ENCODE peak calls at places on chromosomes 6 and 20, in seven cellular contexts. X is SJSA1; N is PC-9; V is neural progenitor cell; J is colonic mucosa; O is naive thymus-derived CD4-positive, alpha-beta T cell; Z is A549. T is an unnamed sample.
A peak's percentile ranks its signal among the peaks of the same experiment; 100 is the strongest.

GRCh38 chr20:19231359-19232035 is 19.1 kb downstream of the SLC24A3 start:
- DNase-seq in X (no peak), N (no peak), V (no peak), J (peak; percentile 17), O (no peak), Z (no peak), T (no peak)

GRCh38 chr20:33679758-33680485 is 5.7 kb upstream of the NECAB3 start:
- DNase-seq in X (no peak), N (no peak), V (no peak), J (no peak), O (no peak), Z (no peak), T (no peak)

GRCh38 chr6:16157909-16158308 is 29.0 kb downstream of the MYLIP start:
- DNase-seq in X (no peak), N (no peak), V (peak; percentile 72), J (no peak), O (no peak), Z (no peak), T (no peak)

GRCh38 chr6:32840604-32841246 is 2.2 kb upstream of the TAP2 start:
- DNase-seq in X (no peak), N (no peak), V (no peak), J (no peak), O (peak; percentile 26), Z (no peak), T (no peak)

GRCh38 chr6:101195581-101195980 is 197.9 kb upstream of the GRIK2 start:
- DNase-seq in X (peak; percentile 55), N (no peak), V (no peak), J (no peak), O (no peak), Z (no peak), T (peak; percentile 57)

GRCh38 chr20:63696311-63696627 is 183 bp upstream of the TNFRSF6B start:
- DNase-seq in X (no peak), N (no peak), V (peak; percentile 62), J (peak; percentile 64), O (peak; percentile 43), Z (no peak), T (no peak)

GRCh38 chr6:53796791-53797190 is 2.0 kb downstream of the LRRC1 start:
- DNase-seq in X (peak; percentile 11), N (no peak), V (no peak), J (no peak), O (no peak), Z (no peak), T (peak; percentile 21)

GRCh38 chr6:111591370-111591900 is 14.2 kb downstream of the TRAF3IP2 start:
- DNase-seq in X (peak; percentile 87), N (peak; percentile 90), V (no peak), J (peak; percentile 76), O (no peak), Z (peak; percentile 90), T (peak; percentile 87)

GRCh38 chr6:25017932-25018581 is 82.3 kb upstream of the RIPOR2 start:
- DNase-seq in X (no peak), N (peak; percentile 59), V (peak; percentile 81), J (peak; percentile 48), O (peak; percentile 86), Z (peak; percentile 37), T (peak; percentile 91)

GRCh38 chr6:111377558-111378120 is 105.4 kb downstream of the REV3L start:
- DNase-seq in X (no peak), N (no peak), V (no peak), J (no peak), O (no peak), Z (no peak), T (peak; percentile 14)

GRCh38 chr6:56509031-56509430 is 133.7 kb downstream of the DST start:
- DNase-seq in X (no peak), N (no peak), V (no peak), J (no peak), O (no peak), Z (no peak), T (no peak)

GRCh38 chr6:6649824-6650349 is 61.4 kb downstream of the LY86 start:
- DNase-seq in X (no peak), N (no peak), V (no peak), J (no peak), O (no peak), Z (no peak), T (no peak)

DNA sequence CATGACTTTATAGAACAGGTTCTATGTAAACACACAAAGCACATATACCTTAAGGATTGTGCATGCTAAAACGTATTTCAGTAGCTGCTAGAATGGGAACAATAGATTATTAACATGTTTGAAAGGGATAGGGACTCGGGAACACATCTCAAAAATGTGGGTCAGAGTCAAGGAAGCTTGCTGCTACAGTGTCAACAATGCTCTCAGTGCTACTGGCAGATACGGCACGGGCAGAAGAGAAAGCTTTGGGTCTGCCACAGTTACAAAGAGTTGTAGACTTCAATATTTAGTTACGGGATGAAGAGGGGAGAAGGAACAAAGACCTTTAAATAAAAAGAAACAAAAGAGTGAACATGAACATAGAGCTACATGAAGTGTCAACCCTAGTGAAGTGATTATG is 170.5 kb downstream of the BACH2 start:
- DNase-seq in X (no peak), N (no peak), V (no peak), J (no peak), O (no peak), Z (no peak), T (no peak)
- H3K27ac ChIP-seq in X (no peak overlapping the region), N (no peak overlapping the region), V (no peak overlapping the region), J (no peak overlapping the region), O (peak overlapping the region; percentile 24), Z (no peak overlapping the region), T (no peak overlapping the region)

GRCh38 chr6:42227173-42227850 is 9.7 kb upstream of the MRPS10 start:
- DNase-seq in X (no peak), N (no peak), V (no peak), J (no peak), O (no peak), Z (no peak), T (no peak)
- H3K27ac ChIP-seq in X (peak overlapping the region; percentile 48), N (peak overlapping the region; percentile 99), V (no peak overlapping the region), J (peak overlapping the region; percentile 76), O (no peak overlapping the region), Z (peak overlapping the region; percentile 78), T (peak overlapping the region; percentile 4)

DNA sequence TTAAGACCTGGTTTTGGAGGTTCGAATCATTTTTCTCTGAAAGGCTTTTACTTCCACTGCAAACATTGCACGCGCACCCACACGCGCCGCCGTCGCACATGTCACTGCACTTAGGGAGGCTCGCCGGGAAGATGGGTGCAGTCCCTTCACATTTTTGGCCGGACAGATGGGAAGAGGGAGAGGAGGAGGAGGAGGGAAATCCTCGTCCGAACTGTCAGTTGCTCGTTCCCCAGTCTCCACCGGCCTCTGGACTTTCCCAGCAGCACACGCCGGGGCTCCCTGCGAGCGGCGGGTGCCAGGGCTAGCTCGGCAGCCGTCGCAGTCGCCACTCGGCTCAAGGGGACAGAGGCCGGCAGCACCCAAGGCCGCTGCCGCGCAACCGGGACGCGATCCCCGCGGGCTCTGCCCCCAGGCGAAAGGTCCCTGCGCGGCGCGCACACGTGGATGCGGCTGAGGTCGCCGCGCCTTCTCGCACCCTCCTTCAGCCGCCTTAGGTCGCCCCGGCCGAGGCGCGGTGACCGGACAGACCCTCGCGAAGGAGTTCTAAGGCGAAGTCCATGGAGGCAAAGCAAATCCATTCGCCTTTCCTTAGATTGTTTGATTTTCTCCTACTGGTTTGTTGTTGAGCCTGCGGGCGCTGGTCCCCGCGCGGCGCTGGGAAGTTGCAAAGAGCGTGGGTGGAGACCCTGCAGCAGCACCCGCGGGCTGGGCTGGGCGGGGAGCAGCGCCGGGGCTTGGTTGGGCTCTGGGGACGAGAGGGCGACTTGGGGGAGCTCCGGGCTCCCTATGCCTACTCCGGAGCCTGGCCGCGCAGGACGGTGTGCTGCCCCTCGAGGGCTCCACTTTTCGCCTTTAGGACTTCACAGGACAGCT is 1.2 kb downstream of the MYB start:
- DNase-seq in X (peak; percentile 22), N (peak; percentile 16), V (peak; percentile 55), J (peak; percentile 60), O (peak; percentile 42), Z (peak; percentile 4), T (no peak)
- H3K27ac ChIP-seq in X (no peak overlapping the region), N (no peak overlapping the region), V (no peak overlapping the region), J (peak overlapping the region; percentile 60), O (peak overlapping the region; percentile 74), Z (no peak overlapping the region), T (no peak overlapping the region)

GRCh38 chr6:44220913-44221290 is 2.5 kb upstream of the SLC29A1 start:
- DNase-seq in X (no peak), N (no peak), V (no peak), J (no peak), O (no peak), Z (no peak), T (no peak)
- H3K27ac ChIP-seq in X (no peak overlapping the region), N (no peak overlapping the region), V (no peak overlapping the region), J (no peak overlapping the region), O (no peak overlapping the region), Z (peak overlapping the region; percentile 40), T (no peak overlapping the region)

DNA sequence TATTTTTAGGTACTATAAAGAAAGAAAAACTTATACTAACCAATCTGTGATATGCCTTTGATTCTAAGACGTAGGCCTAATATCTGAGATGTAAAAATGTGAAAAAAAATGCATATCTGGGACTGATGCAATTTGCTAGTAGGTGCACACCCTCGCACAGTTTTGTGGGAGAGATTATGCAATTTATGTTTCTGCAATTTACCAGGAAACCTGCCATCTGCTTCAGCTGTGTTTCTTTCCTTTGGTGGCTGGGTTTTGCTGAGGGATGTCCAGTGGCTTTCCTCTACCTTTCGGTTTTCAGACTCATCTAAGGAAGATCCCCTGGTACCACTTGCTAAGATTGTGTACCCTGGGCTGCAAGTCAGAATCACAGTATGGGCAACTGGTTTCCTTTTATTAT is 186.9 kb downstream of the ZFP64 start:
- DNase-seq in X (no peak), N (no peak), V (no peak), J (no peak), O (no peak), Z (no peak), T (no peak)
- H3K27ac ChIP-seq in X (no peak overlapping the region), N (peak overlapping the region; percentile 27), V (peak overlapping the region; percentile 72), J (no peak overlapping the region), O (no peak overlapping the region), Z (no peak overlapping the region), T (no peak overlapping the region)

GRCh38 chr20:38830356-38830755 is 24.9 kb downstream of the PPP1R16B start:
- DNase-seq in X (no peak), N (no peak), V (no peak), J (no peak), O (no peak), Z (no peak), T (no peak)

GRCh38 chr20:38831049-38831691 is 25.7 kb downstream of the PPP1R16B start:
- DNase-seq in X (no peak), N (no peak), V (no peak), J (no peak), O (no peak), Z (no peak), T (no peak)

GRCh38 chr20:38829296-38829875 is 23.9 kb downstream of the PPP1R16B start:
- DNase-seq in X (no peak), N (no peak), V (no peak), J (no peak), O (no peak), Z (no peak), T (no peak)

GRCh38 chr20:38827770-38828281 is 22.3 kb downstream of the PPP1R16B start:
- DNase-seq in X (no peak), N (peak; percentile 35), V (no peak), J (no peak), O (no peak), Z (no peak), T (no peak)

GRCh38 chr20:38828514-38829295 is 23.2 kb downstream of the PPP1R16B start:
- DNase-seq in X (no peak), N (no peak), V (no peak), J (no peak), O (no peak), Z (no peak), T (no peak)
- H3K27ac ChIP-seq in X (no peak overlapping the region), N (peak overlapping the region; percentile 38), V (no peak overlapping the region), J (no peak overlapping the region), O (no peak overlapping the region), Z (no peak overlapping the region), T (no peak overlapping the region)

T was measured in trophoblast cell.